ENCODE peak calls at places on chromosomes 4 and X, in seven cellular contexts. I is keratinocyte, U is neuronal stem cell, H is kidney, S is endothelial cell of umbilical vein, F is HepG2, G is fibroblast of lung. P is an unnamed sample.

GRCh38 chr4:1503583-1504471 is 97.6 kb upstream of the NKX1-1 start:
- DNase-seq in I (no peak), U (no peak), H (peak; percentile 66), S (no peak), F (no peak), G (no peak), P (no peak)

GRCh38 chrX:118976599-118977340 is 2.4 kb downstream of the LONRF3 start:
- DNase-seq in I (no peak), U (no peak), H (peak; percentile 92), S (no peak), F (no peak), G (no peak), P (no peak)

GRCh38 chr4:116122131-116122530 is 963.2 kb downstream of the TRAM1L1 start:
- DNase-seq in I (no peak), U (no peak), H (no peak), S (no peak), F (no peak), G (no peak), P (peak; percentile 1)

GRCh38 chr4:7195546-7196282 is 3.4 kb downstream of the SORCS2 start:
- DNase-seq in I (no peak), U (no peak), H (no peak), S (no peak), F (no peak), G (no peak), P (peak; percentile 81)

GRCh38 chrX:1500701-1501624 is 36.0 kb downstream of the P2RY8 start:
- DNase-seq in I (no peak), U (no peak), H (no peak), S (no peak), F (no peak), G (no peak), P (no peak)

GRCh38 chrX:155188786-155189185 is 27.5 kb upstream of the VBP1 start:
- DNase-seq in I (no peak), U (no peak), H (no peak), S (no peak), F (no peak), G (no peak), P (no peak)

GRCh38 chr4:72375050-72375736 is 193.8 kb downstream of the ADAMTS3 start:
- DNase-seq in I (peak; percentile 13), U (no peak), H (no peak), S (no peak), F (no peak), G (no peak), P (peak; percentile 87)

GRCh38 chr4:115145393-115146160 is 32.2 kb upstream of the NDST4 start:
- DNase-seq in I (no peak), U (no peak), H (no peak), S (no peak), F (no peak), G (no peak), P (no peak)

GRCh38 chr4:67332627-67333026 is 212.7 kb downstream of the CENPC start:
- DNase-seq in I (no peak), U (no peak), H (no peak), S (peak; percentile 2), F (peak; percentile 16), G (no peak), P (no peak)

GRCh38 chr4:107391630-107392028 is 328.4 kb downstream of the PAPSS1 start:
- DNase-seq in I (no peak), U (no peak), H (no peak), S (no peak), F (no peak), G (no peak), P (no peak)

GRCh38 chrX:65985922-65986588 is 53.8 kb downstream of the VSIG4 start:
- DNase-seq in I (peak; percentile 4), U (peak; percentile 26), H (no peak), S (peak; percentile 49), F (peak; percentile 18), G (peak; percentile 58), P (peak; percentile 7)

GRCh38 chr4:55722132-55722531 is 86.0 kb upstream of the NMU start:
- DNase-seq in I (no peak), U (no peak), H (no peak), S (no peak), F (no peak), G (no peak), P (no peak)

GRCh38 chr4:29536745-29537144 is 1183.4 kb upstream of the PCDH7 start:
- DNase-seq in I (no peak), U (no peak), H (no peak), S (peak; percentile 17), F (no peak), G (no peak), P (no peak)

GRCh38 chr4:152709675-152710438 is 30.1 kb upstream of the TMEM154 start:
- DNase-seq in I (peak; percentile 41), U (no peak), H (no peak), S (no peak), F (no peak), G (no peak), P (peak; percentile 42)

GRCh38 chr4:137755033-137755471 is 222.8 kb upstream of the PCDH18 start:
- DNase-seq in I (peak; percentile 66), U (no peak), H (no peak), S (no peak), F (no peak), G (peak; percentile 28), P (peak; percentile 62)

DNA sequence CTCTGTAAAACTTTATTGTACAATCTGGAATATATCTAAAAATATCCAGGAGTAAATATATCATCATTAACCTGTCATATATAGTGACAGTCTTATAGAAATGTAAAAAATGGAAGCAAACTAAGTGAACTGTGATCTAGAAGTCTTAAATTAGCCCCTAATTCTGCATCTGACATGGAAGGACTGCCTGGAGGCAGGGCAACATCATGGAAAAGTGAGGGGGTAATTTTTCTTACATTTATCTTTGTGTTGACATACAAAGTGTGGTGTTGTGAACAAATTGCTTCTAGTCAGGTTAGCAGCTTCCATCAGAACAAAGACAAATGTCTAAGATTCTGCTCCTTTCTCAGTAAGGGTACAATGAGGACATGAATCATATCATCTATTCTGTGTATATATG is 186.3 kb downstream of the C4orf33 start:
- DNase-seq in I (no peak), U (no peak), H (no peak), S (no peak), F (no peak), G (no peak), P (no peak)
- H3K4me3 ChIP-seq in I (no peak overlapping the region), U (no peak overlapping the region), H (no peak overlapping the region), S (no peak overlapping the region), F (no peak overlapping the region), G (no peak overlapping the region), P (no peak overlapping the region)

GRCh38 chr4:177948853-177949252 is 506.6 kb upstream of the AGA start:
- DNase-seq in I (no peak), U (no peak), H (no peak), S (no peak), F (no peak), G (no peak), P (no peak)
- H3K9ac ChIP-seq in I (no peak overlapping the region), U (no peak overlapping the region), H (no peak overlapping the region), S (no peak overlapping the region), F (no peak overlapping the region), G (no peak overlapping the region), P (no peak overlapping the region)

GRCh38 chr4:151321586-151321985 is 3.8 kb downstream of the SH3D19 start:
- DNase-seq in I (no peak), U (no peak), H (no peak), S (no peak), F (no peak), G (no peak), P (no peak)
- H3K27ac ChIP-seq in I (no peak overlapping the region), U (no peak overlapping the region), H (no peak overlapping the region), S (no peak overlapping the region), F (peak overlapping the region; percentile 14), G (no peak overlapping the region), P (no peak overlapping the region)

DNA sequence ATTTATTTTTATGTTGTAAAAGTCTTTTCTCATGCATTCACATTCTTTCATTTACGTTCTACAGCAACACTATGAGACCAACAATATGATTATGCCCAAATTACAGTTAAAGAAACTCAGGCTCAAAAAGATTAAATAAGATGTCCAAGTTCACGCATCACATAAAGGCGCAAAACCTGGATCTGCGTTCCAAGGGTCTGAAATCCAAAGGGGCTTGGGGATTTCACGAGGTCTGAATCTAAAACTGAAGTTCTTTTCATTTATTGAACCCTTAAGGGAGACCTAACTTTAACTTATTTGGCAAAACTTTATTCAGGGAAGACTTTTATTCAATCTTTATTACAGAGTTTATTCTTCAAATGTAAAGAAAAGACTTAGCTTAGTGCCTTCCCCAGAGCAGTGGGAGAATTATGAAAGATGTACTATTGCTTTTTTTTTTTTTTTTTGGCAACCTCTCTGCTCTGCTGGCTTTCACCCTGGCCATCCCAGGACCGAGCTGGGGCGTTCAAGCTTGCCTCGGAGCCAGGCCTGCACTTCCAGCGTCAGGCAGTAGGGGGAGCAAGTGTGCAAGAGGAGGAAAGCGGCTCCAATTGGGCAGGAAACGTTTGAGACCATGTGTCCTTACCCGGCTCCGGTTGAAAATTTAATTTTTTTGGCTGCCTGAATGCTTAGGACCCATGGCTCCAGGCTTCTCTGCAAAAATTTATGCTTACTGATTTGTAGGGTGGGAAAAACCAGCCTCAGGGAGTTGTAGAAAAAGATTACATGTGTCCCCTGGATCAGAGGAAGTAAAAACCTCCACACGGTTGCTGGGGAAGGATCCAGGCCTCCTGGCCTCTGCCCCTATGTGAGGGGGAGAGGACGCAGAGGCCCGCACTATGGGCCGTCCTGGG is 344.3 kb upstream of the KLF3 start:
- DNase-seq in I (peak; percentile 52), U (peak; percentile 84), H (peak; percentile 96), S (peak; percentile 89), F (peak; percentile 75), G (peak; percentile 95), P (peak; percentile 65)
- H3K4me3 ChIP-seq in I (no peak overlapping the region), U (peak overlapping the region; percentile 32), H (peak overlapping the region; percentile 75), S (peak overlapping the region; percentile 41), F (no peak overlapping the region), G (no peak overlapping the region), P (peak overlapping the region; percentile 3)

DNA sequence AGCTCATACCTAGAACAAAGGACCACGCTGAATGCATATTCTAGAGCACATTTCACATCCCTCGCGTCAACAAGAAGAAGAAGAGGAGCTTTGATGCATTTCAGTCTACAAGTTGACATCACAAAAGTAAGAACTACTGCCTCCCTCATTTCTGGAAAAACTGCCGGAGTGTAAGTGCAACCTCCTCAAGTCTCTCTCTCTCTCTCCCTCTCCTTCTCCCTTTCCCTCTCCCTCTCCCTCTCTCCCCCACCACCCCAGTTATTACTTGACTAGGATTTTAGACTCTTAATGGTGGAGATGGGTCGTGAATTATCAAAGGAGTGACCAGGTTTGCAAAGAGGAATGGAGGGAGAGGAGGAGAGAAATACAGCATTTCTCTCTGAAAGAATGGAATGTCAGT is 1.4 kb upstream of the IRS4 start:
- DNase-seq in I (no peak), U (no peak), H (no peak), S (no peak), F (no peak), G (no peak), P (no peak)
- H3K9ac ChIP-seq in I (no peak overlapping the region), U (no peak overlapping the region), H (no peak overlapping the region), S (no peak overlapping the region), F (no peak overlapping the region), G (no peak overlapping the region), P (no peak overlapping the region)